ENCODE peak calls at places on chromosomes 7 and 10, in seven cellular contexts. K is fibroblast of villous mesenchyme, E is lung, S is HL-60, O is brain microvascular endothelial cell, H is uterus, M is left ventricle myocardium inferior. D is an unnamed sample.

GRCh38 chr10:70917635-70918034 is 29.3 kb upstream of the PCBD1 start:
- DNase-seq in K (no peak), E (no peak), S (no peak), O (no peak), H (no peak), M (peak; percentile 9), D (no peak)

GRCh38 chr7:106978425-106979386 is 65.8 kb upstream of the PRKAR2B start:
- DNase-seq in K (no peak), E (no peak), S (no peak), O (no peak), H (no peak), M (no peak), D (no peak)

GRCh38 chr10:23344251-23344841 is at the start of gene C10orf67:
- DNase-seq in K (peak; percentile 58), E (peak; percentile 30), S (no peak), O (peak; percentile 39), H (peak; percentile 18), M (peak; percentile 49), D (peak; percentile 43)

GRCh38 chr7:120981888-120982615 is 6.5 kb upstream of the CPED1 start:
- DNase-seq in K (no peak), E (no peak), S (no peak), O (peak; percentile 60), H (no peak), M (no peak), D (peak; percentile 48)

GRCh38 chr7:885893-886625 is 9.7 kb downstream of the GET4 start:
- DNase-seq in K (no peak), E (no peak), S (no peak), O (no peak), H (no peak), M (peak; percentile 10), D (no peak)

GRCh38 chr7:132966731-132967130 is 115.2 kb downstream of the CHCHD3 start:
- DNase-seq in K (no peak), E (no peak), S (no peak), O (no peak), H (no peak), M (no peak), D (no peak)

GRCh38 chr10:69810097-69810496 is 8.4 kb downstream of the COL13A1 start:
- DNase-seq in K (no peak), E (no peak), S (no peak), O (no peak), H (no peak), M (no peak), D (no peak)

GRCh38 chr10:35592421-35592820 is 12.7 kb upstream of the GJD4 start:
- DNase-seq in K (no peak), E (no peak), S (no peak), O (no peak), H (no peak), M (no peak), D (no peak)

GRCh38 chr7:130895006-130895750 is 161.2 kb upstream of the KLF14 start:
- DNase-seq in K (no peak), E (no peak), S (no peak), O (no peak), H (no peak), M (no peak), D (no peak)

GRCh38 chr10:43692051-43692825 is 43.6 kb upstream of the ZNF32 start:
- DNase-seq in K (peak; percentile 60), E (no peak), S (no peak), O (no peak), H (no peak), M (no peak), D (no peak)

GRCh38 chr7:141369422-141369821 is 181.8 kb upstream of the AGK start:
- DNase-seq in K (no peak), E (no peak), S (no peak), O (no peak), H (no peak), M (peak; percentile 48), D (no peak)

GRCh38 chr7:130356760-130357611 is 12.4 kb downstream of the CPA5 start:
- DNase-seq in K (peak; percentile 90), E (no peak), S (peak; percentile 13), O (peak; percentile 67), H (peak; percentile 82), M (peak; percentile 30), D (peak; percentile 97)

GRCh38 chr7:138468244-138469123 is 8.4 kb downstream of the TRIM24 start:
- DNase-seq in K (no peak), E (no peak), S (no peak), O (no peak), H (no peak), M (peak; percentile 22), D (no peak)

GRCh38 chr7:71308105-71308504 is 176.2 kb downstream of the GALNT17 start:
- DNase-seq in K (no peak), E (no peak), S (no peak), O (no peak), H (peak; percentile 63), M (peak; percentile 22), D (no peak)

GRCh38 chr7:73725703-73726466 is 6.4 kb upstream of the STX1A start:
- DNase-seq in K (peak; percentile 60), E (peak; percentile 91), S (no peak), O (peak; percentile 61), H (peak; percentile 83), M (peak; percentile 85), D (peak; percentile 84)

GRCh38 chr10:17607603-17608332 is 9.4 kb downstream of the HACD1 start:
- DNase-seq in K (peak; percentile 65), E (no peak), S (peak; percentile 1), O (peak; percentile 51), H (no peak), M (no peak), D (peak; percentile 68)

GRCh38 chr10:95525033-95525418 is 36.1 kb downstream of the SORBS1 start:
- DNase-seq in K (no peak), E (no peak), S (no peak), O (no peak), H (no peak), M (no peak), D (no peak)

GRCh38 chr10:45354261-45354660 is 19.8 kb upstream of the ALOX5 start:
- DNase-seq in K (no peak), E (peak; percentile 49), S (peak; percentile 92), O (no peak), H (no peak), M (no peak), D (no peak)

GRCh38 chr10:4141471-4141870 is 356.5 kb upstream of the KLF6 start:
- DNase-seq in K (peak; percentile 53), E (no peak), S (no peak), O (peak; percentile 22), H (no peak), M (no peak), D (peak; percentile 43)

GRCh38 chr10:22321831-22322662 is 1.1 kb downstream of the BMI1 start:
- DNase-seq in K (peak; percentile 20), E (no peak), S (no peak), O (no peak), H (peak; percentile 32), M (no peak), D (no peak)

GRCh38 chr10:130726996-130727725 is 584.4 kb downstream of the TCERG1L start:
- DNase-seq in K (no peak), E (no peak), S (no peak), O (no peak), H (no peak), M (no peak), D (no peak)

GRCh38 chr10:97685395-97685958 is 1.6 kb downstream of the AVPI1 start:
- DNase-seq in K (peak; percentile 49), E (no peak), S (no peak), O (peak; percentile 22), H (no peak), M (no peak), D (peak; percentile 67)
- H3K4me3 ChIP-seq in K (peak overlapping the region; percentile 85), E (peak overlapping the region; percentile 54), S (no peak overlapping the region), O (peak overlapping the region; percentile 79), H (peak overlapping the region; percentile 91), M (peak overlapping the region; percentile 87), D (peak overlapping the region; percentile 99)

GRCh38 chr10:121449457-121450045 is 148.7 kb downstream of the FGFR2 start:
- DNase-seq in K (no peak), E (no peak), S (no peak), O (no peak), H (no peak), M (no peak), D (no peak)
- H3K4me3 ChIP-seq in K (no peak overlapping the region), E (no peak overlapping the region), S (no peak overlapping the region), O (no peak overlapping the region), H (no peak overlapping the region), M (no peak overlapping the region), D (no peak overlapping the region)

DNA sequence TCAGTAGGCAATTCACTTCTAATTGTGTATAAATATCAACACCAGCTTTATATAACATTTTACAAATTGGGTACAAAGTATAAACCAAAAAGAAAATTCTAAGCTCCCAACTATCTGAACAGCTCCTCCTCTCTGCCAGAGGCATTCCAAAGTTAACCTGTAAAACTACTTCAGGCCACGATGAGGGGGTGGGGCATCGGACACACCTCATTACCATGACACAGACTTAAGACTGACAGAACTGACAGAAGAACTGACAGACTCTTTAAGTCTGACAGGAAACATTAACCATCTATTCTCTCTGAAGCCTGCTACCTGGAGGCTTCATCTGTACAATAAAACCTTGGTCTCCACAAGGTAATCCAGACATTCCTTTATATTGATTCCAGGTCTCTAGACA is 12.3 kb downstream of the ESYT2 start:
- DNase-seq in K (no peak), E (peak; percentile 67), S (no peak), O (no peak), H (no peak), M (no peak), D (peak; percentile 90)
- H3K4me3 ChIP-seq in K (no peak overlapping the region), E (no peak overlapping the region), S (no peak overlapping the region), O (no peak overlapping the region), H (no peak overlapping the region), M (peak overlapping the region; percentile 51), D (no peak overlapping the region)

DNA sequence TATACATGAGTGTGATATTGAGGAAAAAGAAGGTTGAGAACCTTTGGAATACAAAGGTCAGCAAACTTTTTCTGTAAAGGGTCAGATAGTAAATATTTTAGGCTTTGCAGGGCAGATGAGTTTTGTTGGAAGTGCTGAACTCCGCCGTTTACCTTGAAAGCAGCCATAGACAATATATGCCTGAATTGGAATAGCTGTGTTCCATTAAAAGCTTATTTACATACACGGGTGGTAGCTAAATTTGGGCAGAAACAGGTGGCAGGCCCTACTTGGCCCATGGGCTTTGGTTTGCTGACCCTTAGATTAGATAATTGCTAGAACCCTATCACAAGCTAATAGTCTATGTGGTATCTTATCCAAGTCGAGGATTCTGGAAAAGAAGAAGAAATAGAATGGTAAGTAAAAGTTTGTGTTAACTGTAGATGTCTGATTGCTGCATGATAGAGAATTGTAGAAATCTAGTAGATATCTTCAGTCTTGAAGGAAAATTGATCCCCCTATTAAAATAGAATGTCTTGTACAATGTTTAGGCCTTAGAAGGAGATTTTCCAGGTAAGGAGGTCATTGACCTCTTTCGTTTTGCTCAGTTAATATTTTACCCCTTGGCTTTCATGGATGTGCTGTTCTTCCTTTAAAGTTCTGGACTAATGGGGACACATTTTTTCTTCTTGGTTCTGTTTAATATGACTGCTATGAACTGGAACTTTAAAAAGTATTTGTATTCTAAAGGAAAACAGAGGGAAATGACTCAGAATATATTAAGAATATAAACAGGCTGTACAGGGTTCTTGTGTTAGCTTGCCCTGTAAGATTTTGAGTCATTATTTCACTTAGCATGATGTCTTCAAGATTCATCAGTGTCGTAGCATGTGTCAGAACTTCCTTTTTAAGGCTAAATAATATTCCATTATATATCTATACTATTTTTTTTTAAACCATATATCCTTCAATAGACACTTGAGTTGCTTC is 8.0 kb downstream of the RBM33 start:
- DNase-seq in K (no peak), E (no peak), S (no peak), O (no peak), H (no peak), M (no peak), D (peak; percentile 76)
- H3K4me3 ChIP-seq in K (no peak overlapping the region), E (no peak overlapping the region), S (no peak overlapping the region), O (no peak overlapping the region), H (no peak overlapping the region), M (no peak overlapping the region), D (no peak overlapping the region)

GRCh38 chr10:93893646-93894515 is at the start of gene SLC35G1:
- DNase-seq in K (peak; percentile 58), E (peak; percentile 62), S (peak; percentile 65), O (peak; percentile 21), H (peak; percentile 65), M (peak; percentile 62), D (peak; percentile 63)
- H3K4me3 ChIP-seq in K (peak within 1 kb of the TSS; percentile 77), E (peak within 1 kb of the TSS; percentile 81), S (peak within 1 kb of the TSS; percentile 70), O (peak within 1 kb of the TSS; percentile 73), H (peak within 1 kb of the TSS; percentile 60), M (peak within 1 kb of the TSS; percentile 93), D (peak within 1 kb of the TSS; percentile 57)